ENCODE peak calls at places on chromosomes 13 and 19, in nine cellular contexts. Y, B, U, N, V, L, E, H and I are unnamed samples.

GRCh38 chr19:4988770-4989251 is 19.9 kb downstream of the KDM4B start:
- DNase-seq in Y (no peak), B (no peak), U (peak), N (peak), V (no peak), L (peak), E (peak), H (peak), I (no peak)

GRCh38 chr19:19140476-19140875 is 2.2 kb upstream of the TMEM161A start:
- DNase-seq in Y (peak), B (no peak), U (no peak), N (peak), V (no peak), L (no peak), E (peak), H (peak), I (no peak)

GRCh38 chr19:49875801-49876421 is 1.2 kb downstream of the AKT1S1 start:
- DNase-seq in Y (peak), B (peak), U (no peak), N (peak), V (peak), L (peak), E (peak), H (no peak), I (peak)

GRCh38 chr19:33734913-33735312 is 61.8 kb upstream of the KCTD15 start:
- DNase-seq in Y (no peak), B (no peak), U (no peak), N (no peak), V (no peak), L (no peak), E (no peak), H (no peak), I (no peak)

GRCh38 chr13:113902956-113903355 is 39.1 kb upstream of the GAS6 start:
- DNase-seq in Y (no peak), B (no peak), U (no peak), N (peak), V (no peak), L (no peak), E (no peak), H (no peak), I (no peak)

GRCh38 chr19:53521373-53522202 is 16.4 kb upstream of the ZNF331 start:
- DNase-seq in Y (no peak), B (no peak), U (no peak), N (no peak), V (no peak), L (no peak), E (no peak), H (no peak), I (no peak)

GRCh38 chr13:95540848-95541247 is 11.7 kb upstream of the CLDN10 start:
- DNase-seq in Y (no peak), B (no peak), U (no peak), N (no peak), V (no peak), L (no peak), E (no peak), H (no peak), I (no peak)

GRCh38 chr19:47471733-47472457 is at the start of gene SLC8A2:
- DNase-seq in Y (peak), B (peak), U (peak), N (peak), V (peak), L (peak), E (peak), H (peak), I (peak)

GRCh38 chr13:83286737-83287136 is 595.5 kb downstream of the SLITRK1 start:
- DNase-seq in Y (no peak), B (no peak), U (peak), N (no peak), V (no peak), L (no peak), E (peak), H (no peak), I (no peak)

GRCh38 chr19:32708457-32708856 is 11.1 kb upstream of the TDRD12 start:
- DNase-seq in Y (no peak), B (no peak), U (no peak), N (no peak), V (no peak), L (no peak), E (no peak), H (no peak), I (no peak)

GRCh38 chr13:101144808-101145419 is 271.4 kb downstream of the NALCN start:
- DNase-seq in Y (no peak), B (no peak), U (peak), N (no peak), V (peak), L (no peak), E (peak), H (peak), I (peak)

GRCh38 chr13:98345103-98345899 is 168.2 kb upstream of the RNF113B start:
- DNase-seq in Y (no peak), B (no peak), U (no peak), N (peak), V (no peak), L (no peak), E (no peak), H (no peak), I (no peak)

GRCh38 chr13:28324181-28324789 is 170.6 kb downstream of the FLT1 start:
- DNase-seq in Y (peak), B (peak), U (peak), N (peak), V (peak), L (peak), E (peak), H (no peak), I (peak)

GRCh38 chr19:14091885-14092462 is 1.4 kb upstream of the SAMD1 start:
- DNase-seq in Y (no peak), B (no peak), U (no peak), N (peak), V (no peak), L (no peak), E (peak), H (no peak), I (peak)

GRCh38 chr19:6753178-6754031 is 13.8 kb downstream of the SH2D3A start:
- DNase-seq in Y (peak), B (peak), U (peak), N (peak), V (peak), L (peak), E (peak), H (peak), I (peak)
- TF ChIP-seq CTCF in Y (peak), B (peak), U (peak), N (peak), V (peak), L (peak), E (peak), H (no peak), I (peak)

GRCh38 chr13:60755380-60756163 is 358.6 kb downstream of the TDRD3 start:
- DNase-seq in Y (peak), B (no peak), U (no peak), N (peak), V (no peak), L (no peak), E (no peak), H (no peak), I (no peak)
- TF ChIP-seq CTCF in Y (peak), B (no peak), U (no peak), N (peak), V (no peak), L (peak), E (no peak), H (no peak), I (no peak)

GRCh38 chr13:50735071-50735470 is 108.4 kb downstream of the DLEU7 start:
- DNase-seq in Y (no peak), B (no peak), U (peak), N (no peak), V (no peak), L (no peak), E (no peak), H (no peak), I (no peak)
- TF ChIP-seq CTCF in Y (no peak), B (no peak), U (no peak), N (no peak), V (no peak), L (no peak), E (no peak), H (no peak), I (no peak)

GRCh38 chr13:108963846-108964600 is 334.6 kb downstream of the MYO16 start:
- DNase-seq in Y (no peak), B (no peak), U (peak), N (no peak), V (no peak), L (no peak), E (peak), H (peak), I (no peak)

GRCh38 chr13:108963276-108963810 is 333.9 kb downstream of the MYO16 start:
- DNase-seq in Y (no peak), B (no peak), U (no peak), N (no peak), V (no peak), L (no peak), E (no peak), H (no peak), I (no peak)

GRCh38 chr13:108964601-108965000 is 335.2 kb downstream of the MYO16 start:
- DNase-seq in Y (no peak), B (no peak), U (no peak), N (no peak), V (no peak), L (no peak), E (no peak), H (peak), I (no peak)

GRCh38 chr13:108967371-108967770 is 338.0 kb downstream of the MYO16 start:
- DNase-seq in Y (no peak), B (no peak), U (no peak), N (no peak), V (no peak), L (no peak), E (no peak), H (no peak), I (no peak)

DNA sequence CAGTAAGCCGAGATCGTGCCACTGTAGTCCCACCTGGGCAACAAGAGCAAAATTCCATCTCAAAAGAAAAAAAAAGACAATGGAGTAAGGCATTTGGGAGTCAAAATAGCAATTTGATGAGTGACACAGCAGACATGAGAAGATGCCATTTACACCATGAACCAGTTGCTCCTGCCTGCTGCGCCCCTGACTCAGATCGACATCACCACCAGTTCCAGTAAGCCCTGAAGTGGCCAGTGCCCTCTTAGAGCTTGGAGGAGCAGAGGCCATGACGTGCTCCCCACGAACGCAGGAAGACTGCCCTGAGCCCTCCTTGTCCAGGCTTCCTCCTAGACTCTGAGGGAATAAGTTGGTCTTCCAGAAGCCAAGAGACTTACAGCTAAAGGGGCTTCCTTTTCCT is 339.2 kb downstream of the MYO16 start:
- DNase-seq in Y (no peak), B (no peak), U (no peak), N (no peak), V (no peak), L (no peak), E (no peak), H (peak), I (no peak)
- TF ChIP-seq CTCF in Y (no peak), B (no peak), U (no peak), N (no peak), V (no peak), L (no peak), E (no peak), H (no peak), I (no peak)

DNA sequence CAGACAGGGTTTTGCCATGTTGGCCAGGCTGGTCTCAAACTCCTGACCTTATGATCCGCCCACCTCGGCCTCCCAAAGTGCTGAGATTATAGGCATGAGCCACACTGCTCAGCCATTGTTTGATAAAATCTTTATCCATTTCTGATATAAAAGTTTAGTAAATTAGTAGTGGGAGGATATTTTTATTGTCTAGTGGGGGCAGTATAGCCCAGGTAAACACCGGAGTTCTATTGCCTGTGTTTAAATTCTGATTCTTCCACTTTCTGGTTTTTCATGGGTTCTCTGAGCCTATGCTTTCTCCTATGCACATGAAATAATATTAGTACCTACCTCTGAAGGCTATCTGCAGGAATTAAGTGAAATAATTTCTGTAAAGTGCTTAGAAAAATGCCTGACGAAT is 20.1 kb upstream of the ARHGEF18 start:
- DNase-seq in Y (no peak), B (no peak), U (no peak), N (no peak), V (peak), L (no peak), E (no peak), H (no peak), I (peak)
- TF ChIP-seq CTCF in Y (no peak), B (no peak), U (no peak), N (no peak), V (peak), L (no peak), E (no peak), H (no peak), I (no peak)

GRCh38 chr19:23393121-23393520 is 2.1 kb downstream of the ZNF91 start:
- DNase-seq in Y (no peak), B (no peak), U (peak), N (no peak), V (no peak), L (no peak), E (peak), H (no peak), I (no peak)
- TF ChIP-seq CTCF in Y (no peak), B (no peak), U (no peak), N (no peak), V (no peak), L (no peak), E (no peak), H (no peak), I (no peak)

DNA sequence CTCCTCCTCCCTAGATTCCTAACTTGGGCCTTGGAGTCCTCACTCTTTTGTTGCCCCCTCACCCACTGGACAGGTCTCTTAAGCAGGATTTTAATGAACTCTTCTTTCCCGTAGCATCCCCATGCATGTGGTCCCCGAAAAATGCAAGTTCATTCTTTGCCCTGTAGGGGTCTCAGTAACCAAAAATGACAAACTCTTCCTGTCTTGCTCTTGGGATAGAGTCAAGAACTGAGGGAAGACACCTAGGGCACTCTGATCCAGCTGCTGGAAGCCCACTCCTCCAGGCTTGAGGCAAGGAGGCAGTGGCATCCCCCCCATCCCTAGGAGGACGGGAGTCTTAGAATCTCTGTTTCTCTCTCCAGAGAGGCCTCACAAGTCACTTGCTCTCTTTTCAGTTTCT is 987.0 kb downstream of the DIAPH3 start:
- DNase-seq in Y (peak), B (no peak), U (no peak), N (peak), V (peak), L (no peak), E (no peak), H (no peak), I (peak)
- TF ChIP-seq CTCF in Y (peak), B (no peak), U (peak), N (peak), V (peak), L (peak), E (no peak), H (no peak), I (no peak)

GRCh38 chr13:51282322-51282721 is 57.2 kb upstream of the SERPINE3 start:
- DNase-seq in Y (peak), B (no peak), U (no peak), N (peak), V (no peak), L (no peak), E (no peak), H (no peak), I (no peak)

GRCh38 chr13:51286135-51287002 is 53.1 kb upstream of the SERPINE3 start:
- DNase-seq in Y (peak), B (peak), U (peak), N (peak), V (peak), L (peak), E (peak), H (no peak), I (peak)

GRCh38 chr13:51287758-51288157 is 51.7 kb upstream of the SERPINE3 start:
- DNase-seq in Y (no peak), B (no peak), U (no peak), N (peak), V (no peak), L (no peak), E (no peak), H (no peak), I (no peak)

GRCh38 chr13:51283361-51283760 is 56.1 kb upstream of the SERPINE3 start:
- DNase-seq in Y (peak), B (no peak), U (peak), N (peak), V (no peak), L (no peak), E (no peak), H (no peak), I (no peak)

DNA sequence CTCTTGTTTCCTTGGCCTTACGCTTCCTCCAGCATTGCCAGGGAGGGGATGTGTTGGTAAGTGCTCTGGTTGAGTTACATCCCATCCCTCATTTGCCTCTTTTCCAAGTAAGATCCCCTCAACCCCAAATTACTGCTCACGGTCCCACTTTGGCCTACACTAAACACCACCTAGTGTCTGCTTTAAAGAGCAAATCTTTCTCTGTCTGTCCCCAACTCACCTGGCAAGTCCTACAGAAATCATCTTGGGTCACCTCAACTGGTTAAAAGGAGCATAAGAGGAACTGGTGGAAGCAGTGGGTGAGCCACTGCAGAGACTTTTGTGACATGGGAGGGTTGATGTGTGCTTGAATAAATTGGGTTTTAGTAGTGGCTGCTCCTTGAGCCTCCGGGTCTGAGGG is 55.2 kb upstream of the SERPINE3 start:
- DNase-seq in Y (no peak), B (no peak), U (no peak), N (peak), V (no peak), L (no peak), E (no peak), H (no peak), I (no peak)
- TF ChIP-seq CTCF in Y (peak), B (no peak), U (no peak), N (peak), V (no peak), L (peak), E (no peak), H (no peak), I (no peak)